ENCODE peak calls at places on chromosomes 3 and 15, in five cellular contexts. Z, G, X, H and D are unnamed samples.

GRCh38 chr15:88621789-88622604 is 857 bp downstream of the AEN start:
- DNase-seq in X (peak), Z (no peak), G (no peak), H (peak), D (no peak)

GRCh38 chr3:9290556-9290955 is 41.1 kb upstream of the SRGAP3 start:
- DNase-seq in H (no peak), Z (no peak), G (no peak), X (no peak), D (no peak)

GRCh38 chr15:31387101-31387482 is 60.5 kb downstream of the KLF13 start:
- DNase-seq in H (no peak), G (no peak), X (no peak), Z (no peak), D (no peak)

GRCh38 chr15:43274136-43274535 is 7.4 kb upstream of the TGM5 start:
- DNase-seq in G (no peak), H (no peak), X (no peak), Z (no peak), D (no peak)

GRCh38 chr3:27720899-27721716 is 1.0 kb downstream of the EOMES start:
- DNase-seq in G (peak), Z (peak), H (no peak), X (no peak), D (no peak)

GRCh38 chr3:20055020-20055775 is 15.0 kb downstream of the KAT2B start:
- DNase-seq in X (no peak), H (no peak), Z (no peak), G (no peak), D (no peak)

GRCh38 chr3:14431928-14432834 is 29.8 kb downstream of the SLC6A6 start:
- DNase-seq in G (peak), H (peak), Z (peak), X (peak), D (no peak)

GRCh38 chr15:52559583-52559982 is 9.2 kb downstream of the ARPP19 start:
- DNase-seq in Z (no peak), X (no peak), H (peak), G (no peak), D (no peak)

GRCh38 chr15:87365221-87365620 is 891.3 kb downstream of the NTRK3 start:
- DNase-seq in Z (no peak), H (peak), G (peak), X (peak), D (no peak)

GRCh38 chr3:151638555-151638954 is 95.2 kb upstream of the AADACL2 start:
- DNase-seq in G (peak), X (no peak), H (no peak), Z (no peak), D (no peak)

GRCh38 chr15:57554063-57554820 is 37.5 kb upstream of the MYZAP start:
- DNase-seq in H (no peak), G (peak), Z (no peak), X (no peak), D (no peak)

GRCh38 chr3:58724376-58724775 is 57.8 kb upstream of the FAM3D start:
- DNase-seq in X (no peak), H (no peak), Z (no peak), G (peak), D (no peak)

GRCh38 chr3:141388823-141389617 is 20.7 kb downstream of the ZBTB38 start:
- DNase-seq in G (no peak), H (no peak), Z (no peak), X (no peak), D (no peak)
- H3K27ac ChIP-seq in G (no peak), H (peak), Z (no peak), X (no peak), D (no peak)

GRCh38 chr15:72182673-72183072 is 14.9 kb downstream of the GRAMD2A start:
- DNase-seq in H (no peak), X (no peak), Z (no peak), G (no peak), D (no peak)

GRCh38 chr15:72183781-72184164 is 13.8 kb downstream of the GRAMD2A start:
- DNase-seq in G (no peak), H (no peak), Z (no peak), X (no peak), D (no peak)

GRCh38 chr15:72180771-72181324 is 16.7 kb downstream of the GRAMD2A start:
- DNase-seq in H (no peak), G (no peak), Z (no peak), X (no peak), D (no peak)

GRCh38 chr15:72182244-72182643 is 15.3 kb downstream of the GRAMD2A start:
- DNase-seq in X (no peak), G (no peak), H (no peak), Z (no peak), D (no peak)

DNA sequence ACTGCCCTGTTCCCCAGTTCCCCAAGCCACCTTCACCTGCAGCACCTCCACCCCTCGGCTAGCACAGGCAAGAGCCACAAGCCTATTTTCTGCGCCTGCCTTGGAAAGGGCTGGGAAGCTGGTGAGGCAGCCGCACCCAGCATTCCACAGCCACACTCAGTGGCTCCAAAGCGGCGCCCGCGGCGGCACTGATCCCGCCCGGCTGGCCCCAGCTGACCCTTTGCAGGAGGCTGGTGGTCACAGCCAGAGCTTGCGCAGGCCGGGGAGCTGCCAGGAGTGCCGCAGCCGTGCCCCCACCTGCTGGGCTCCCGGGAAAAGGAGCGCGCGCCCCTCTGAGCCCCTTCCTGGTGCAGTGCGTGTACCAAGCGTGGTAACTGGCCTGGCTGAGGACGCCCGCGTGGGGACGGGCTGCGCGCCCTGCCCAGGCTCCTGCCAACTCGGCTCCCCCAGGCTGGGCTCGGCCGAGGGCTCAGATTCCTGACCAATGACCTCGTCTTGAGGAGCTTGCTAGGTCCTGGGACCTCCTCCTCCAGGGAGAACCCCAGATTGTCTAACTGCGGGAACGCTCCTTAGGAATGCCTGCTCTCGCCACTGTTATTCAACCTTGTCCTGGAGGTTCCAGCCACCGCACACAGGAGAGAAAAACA is 13.3 kb downstream of the GRAMD2A start:
- DNase-seq in Z (peak), X (peak), H (no peak), G (peak), D (peak)
- H3K4ac ChIP-seq in Z (no peak), X (no peak), H (no peak), G (no peak), D (no peak)

DNA sequence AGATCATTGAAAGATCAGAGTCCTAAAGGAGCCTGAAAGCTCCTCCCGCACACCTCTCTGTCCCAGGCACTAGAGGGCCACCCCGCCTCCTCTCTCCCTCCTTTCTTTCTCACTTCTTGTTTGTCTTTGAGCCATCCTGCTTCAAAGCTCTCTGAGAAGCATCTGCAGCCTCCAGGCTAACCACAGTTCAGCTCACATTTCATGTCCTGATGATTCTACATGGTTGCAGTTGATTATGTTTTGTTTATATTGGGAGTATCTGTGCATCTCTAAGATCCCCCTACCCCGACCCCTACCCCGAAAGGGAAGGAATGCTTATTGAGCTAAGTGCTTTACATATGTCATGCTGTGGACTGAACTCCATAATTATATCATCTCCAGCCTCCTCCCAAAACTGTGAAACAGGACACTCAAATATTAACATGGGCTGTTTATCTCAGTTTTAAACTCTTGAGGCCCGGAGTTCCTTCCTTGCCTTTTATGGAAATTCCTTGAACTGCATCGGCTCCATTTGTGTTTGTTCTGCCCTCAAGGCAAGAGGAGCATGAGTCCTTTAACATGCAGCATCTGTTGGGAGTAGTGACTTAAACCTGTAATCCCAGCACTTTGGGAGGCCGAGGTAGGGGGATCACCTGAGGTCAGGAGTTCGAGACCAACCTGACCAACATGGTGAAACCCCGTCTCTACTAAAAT is 30.9 kb downstream of the MGLL start:
- DNase-seq in X (peak), H (peak), G (peak), Z (peak), D (no peak)
- H3K27ac ChIP-seq in X (peak), H (peak), G (no peak), Z (no peak), D (no peak)

GRCh38 chr15:80636675-80637074 is 58.4 kb upstream of the ABHD17C start:
- DNase-seq in Z (peak), G (peak), X (no peak), H (no peak), D (no peak)
- H3K4ac ChIP-seq in Z (no peak), G (no peak), X (no peak), H (no peak), D (no peak)

GRCh38 chr15:97684249-97684648 is 276.3 kb upstream of the ARRDC4 start:
- DNase-seq in Z (no peak), X (no peak), G (no peak), H (no peak), D (no peak)
- H3K27ac ChIP-seq in Z (no peak), X (no peak), G (no peak), H (no peak), D (no peak)